ENCODE peak calls at places on chromosomes 16 and 17, in five cellular contexts. I is aorta; E is activated naive CD4-positive, alpha-beta T cell treated with anti-CD3 and anti-CD28 coated beads, Interleukin-2, amount 50 U/mL, for 72 hours; C is GM13976; Y is stromal cell of bone marrow. O is an unnamed sample.

GRCh38 chr16:46859719-46860152 is 24.4 kb upstream of the GPT2 start:
- DNase-seq in E (peak; percentile 24), Y (peak; percentile 85), I (peak; percentile 71), C (peak; percentile 29), O (peak; percentile 51)

GRCh38 chr16:78762222-78762621 is 662.8 kb downstream of the WWOX start:
- DNase-seq in I (no peak), E (no peak), Y (peak; percentile 8), C (no peak), O (no peak)

GRCh38 chr16:88742896-88743605 is 36.7 kb downstream of the CTU2 start:
- DNase-seq in I (no peak), Y (no peak), C (no peak), E (no peak), O (no peak)

GRCh38 chr17:915416-916201 is 64.0 kb downstream of the NXN start:
- DNase-seq in C (no peak), Y (peak; percentile 36), E (no peak), I (no peak), O (no peak)

GRCh38 chr17:43663383-43663782 is 1.7 kb upstream of the MEOX1 start:
- DNase-seq in Y (no peak), I (no peak), C (no peak), E (no peak), O (no peak)

GRCh38 chr17:48023408-48024148 is 14.0 kb downstream of the COPZ2 start:
- DNase-seq in E (peak; percentile 51), Y (no peak), I (peak; percentile 96), C (no peak), O (no peak)

GRCh38 chr17:82300707-82301270 is 16.6 kb downstream of the CD7 start:
- DNase-seq in Y (no peak), E (peak; percentile 75), I (peak; percentile 91), C (peak; percentile 77), O (no peak)

GRCh38 chr17:42781639-42782401 is 1.4 kb downstream of the WNK4 start:
- DNase-seq in I (no peak), E (no peak), C (no peak), Y (no peak), O (no peak)

GRCh38 chr17:74750327-74751069 is 2.1 kb downstream of the NHERF1 start:
- DNase-seq in C (no peak), Y (no peak), I (no peak), E (no peak), O (no peak)

GRCh38 chr16:3677994-3678393 is 23.5 kb downstream of the DNASE1 start:
- DNase-seq in I (no peak), E (no peak), Y (no peak), C (no peak), O (no peak)

GRCh38 chr17:46732754-46733398 is 85.6 kb downstream of the WNT3 start:
- DNase-seq in C (no peak), I (no peak), Y (no peak), E (no peak), O (no peak)

GRCh38 chr17:40290629-40291296 is 3.1 kb downstream of the CDC6 start:
- DNase-seq in C (peak; percentile 61), I (no peak), Y (peak; percentile 87), E (peak; percentile 42), O (peak; percentile 88)

GRCh38 chr17:7711356-7711755 is 6.2 kb upstream of the DNAH2 start:
- DNase-seq in I (no peak), E (no peak), C (no peak), Y (no peak), O (no peak)

GRCh38 chr17:4833941-4834501 is 881 bp downstream of the MINK1 start:
- DNase-seq in C (no peak), I (no peak), Y (no peak), E (no peak), O (peak; percentile 17)

GRCh38 chr17:50986989-50987660 is 121.0 kb upstream of the TOB1 start:
- DNase-seq in I (no peak), C (no peak), E (no peak), Y (peak; percentile 70), O (peak; percentile 21)

GRCh38 chr17:17970699-17971430 is 1.3 kb downstream of the TOM1L2 start:
- DNase-seq in Y (no peak), I (no peak), E (no peak), C (no peak), O (no peak)

O was measured in skeletal muscle cell.